ENCODE peak calls at places on chromosomes 7 and 10, in seven cellular contexts. One of them, this sample, is unnamed. For H3K36me3 and H3K4me1, the result is how much of the 10 kb centered on the place peaks cover.

GRCh38 chr10:97849491-97850402 is at the start of gene GOLGA7B:
- DNase-seq in SJSA1: no peak
- DNase-seq in IMR-90: peak
- DNase-seq in stomach: peak
- DNase-seq in uterus: no peak
- DNase-seq in endodermal cell: peak
- DNase-seq in HepG2: peak
- DNase-seq in this sample: no peak

GRCh38 chr7:8296362-8296659 is 34.3 kb upstream of the ICA1 start:
- DNase-seq in endodermal cell: no peak
- DNase-seq in stomach: no peak
- DNase-seq in uterus: no peak
- DNase-seq in IMR-90: no peak
- DNase-seq in SJSA1: no peak
- DNase-seq in HepG2: no peak
- DNase-seq in this sample: no peak

GRCh38 chr10:18793951-18794350 is 134.7 kb downstream of the ARL5B start:
- DNase-seq in IMR-90: peak
- DNase-seq in stomach: no peak
- DNase-seq in HepG2: peak
- DNase-seq in endodermal cell: no peak
- DNase-seq in uterus: no peak
- DNase-seq in SJSA1: no peak
- DNase-seq in this sample: no peak

GRCh38 chr7:137592232-137592896 is 248.8 kb upstream of the PTN start:
- DNase-seq in uterus: peak
- DNase-seq in SJSA1: peak
- DNase-seq in stomach: no peak
- DNase-seq in HepG2: peak
- DNase-seq in endodermal cell: peak
- DNase-seq in IMR-90: peak
- DNase-seq in this sample: peak

GRCh38 chr10:29734980-29735627 is 100.3 kb upstream of the SVIL start:
- DNase-seq in SJSA1: peak
- DNase-seq in stomach: peak
- DNase-seq in uterus: peak
- DNase-seq in HepG2: no peak
- DNase-seq in IMR-90: no peak
- DNase-seq in endodermal cell: peak
- DNase-seq in this sample: peak

GRCh38 chr7:96069361-96069760 is 252.5 kb downstream of the SLC25A13 start:
- DNase-seq in IMR-90: no peak
- DNase-seq in SJSA1: no peak
- DNase-seq in endodermal cell: no peak
- DNase-seq in uterus: no peak
- DNase-seq in HepG2: no peak
- DNase-seq in stomach: no peak
- DNase-seq in this sample: no peak

GRCh38 chr10:25555865-25556264 is 378.2 kb upstream of the MYO3A start:
- DNase-seq in stomach: no peak
- DNase-seq in endodermal cell: no peak
- DNase-seq in uterus: no peak
- DNase-seq in HepG2: no peak
- DNase-seq in IMR-90: no peak
- DNase-seq in SJSA1: no peak
- DNase-seq in this sample: no peak

GRCh38 chr10:70750156-70750703 is 34.9 kb downstream of the TBATA start:
- DNase-seq in uterus: no peak
- DNase-seq in SJSA1: no peak
- DNase-seq in stomach: no peak
- DNase-seq in IMR-90: no peak
- DNase-seq in endodermal cell: no peak
- DNase-seq in HepG2: no peak
- DNase-seq in this sample: no peak

GRCh38 chr10:72425133-72425532 is 70.4 kb upstream of the DNAJB12 start:
- DNase-seq in HepG2: peak
- DNase-seq in SJSA1: no peak
- DNase-seq in endodermal cell: no peak
- DNase-seq in IMR-90: no peak
- DNase-seq in stomach: no peak
- DNase-seq in uterus: no peak
- DNase-seq in this sample: no peak

GRCh38 chr10:11331706-11332105 is 279.7 kb downstream of the USP6NL start:
- DNase-seq in HepG2: no peak
- DNase-seq in stomach: no peak
- DNase-seq in IMR-90: peak
- DNase-seq in SJSA1: no peak
- DNase-seq in endodermal cell: no peak
- DNase-seq in uterus: no peak
- DNase-seq in this sample: no peak

GRCh38 chr7:157856873-157857577 is 520.2 kb downstream of the DNAJB6 start:
- DNase-seq in HepG2: no peak
- DNase-seq in uterus: no peak
- DNase-seq in IMR-90: no peak
- DNase-seq in endodermal cell: no peak
- DNase-seq in SJSA1: no peak
- DNase-seq in stomach: no peak
- DNase-seq in this sample: no peak

GRCh38 chr7:115230882-115231508 is 309.1 kb downstream of the MDFIC start:
- DNase-seq in SJSA1: peak
- DNase-seq in stomach: no peak
- DNase-seq in uterus: no peak
- DNase-seq in HepG2: peak
- DNase-seq in IMR-90: peak
- DNase-seq in endodermal cell: no peak
- DNase-seq in this sample: no peak

GRCh38 chr7:44308741-44309270 is 16.6 kb downstream of the CAMK2B start:
- DNase-seq in uterus: no peak
- DNase-seq in IMR-90: no peak
- DNase-seq in stomach: peak
- DNase-seq in SJSA1: peak
- DNase-seq in endodermal cell: no peak
- DNase-seq in HepG2: no peak
- DNase-seq in this sample: peak

GRCh38 chr7:137421389-137421788 is 77.9 kb upstream of the PTN start:
- DNase-seq in IMR-90: peak
- DNase-seq in stomach: no peak
- DNase-seq in HepG2: no peak
- DNase-seq in SJSA1: no peak
- DNase-seq in uterus: peak
- DNase-seq in endodermal cell: no peak
- DNase-seq in this sample: peak

GRCh38 chr10:71963756-71964668 is at the start of gene CHST3:
- DNase-seq in endodermal cell: peak
- DNase-seq in IMR-90: peak
- DNase-seq in SJSA1: peak
- DNase-seq in stomach: peak
- DNase-seq in uterus: peak
- DNase-seq in HepG2: no peak
- DNase-seq in this sample: peak

GRCh38 chr10:77160679-77161078 is 476.9 kb downstream of the KCNMA1 start:
- DNase-seq in endodermal cell: no peak
- DNase-seq in stomach: no peak
- DNase-seq in HepG2: no peak
- DNase-seq in uterus: no peak
- DNase-seq in SJSA1: no peak
- DNase-seq in IMR-90: peak
- DNase-seq in this sample: no peak

GRCh38 chr7:127680983-127681382 is 29.0 kb downstream of the SND1 start:
- DNase-seq in IMR-90: no peak
- DNase-seq in endodermal cell: no peak
- DNase-seq in SJSA1: no peak
- DNase-seq in HepG2: no peak
- DNase-seq in stomach: no peak
- DNase-seq in uterus: no peak
- DNase-seq in this sample: no peak
- H3K36me3 ChIP-seq in IMR-90: under half
- H3K36me3 ChIP-seq in endodermal cell: half or more
- H3K36me3 ChIP-seq in SJSA1: under half
- H3K36me3 ChIP-seq in HepG2: under half
- H3K36me3 ChIP-seq in stomach: under half
- H3K36me3 ChIP-seq in uterus: under half
- H3K36me3 ChIP-seq in this sample: under half

GRCh38 chr10:33412261-33413092 is 78.0 kb upstream of the NRP1 start:
- DNase-seq in uterus: peak
- DNase-seq in IMR-90: peak
- DNase-seq in SJSA1: no peak
- DNase-seq in HepG2: no peak
- DNase-seq in stomach: no peak
- DNase-seq in endodermal cell: no peak
- DNase-seq in this sample: no peak

GRCh38 chr10:33406596-33406995 is 72.1 kb upstream of the NRP1 start:
- DNase-seq in IMR-90: no peak
- DNase-seq in endodermal cell: no peak
- DNase-seq in HepG2: no peak
- DNase-seq in uterus: no peak
- DNase-seq in SJSA1: no peak
- DNase-seq in stomach: no peak
- DNase-seq in this sample: no peak

GRCh38 chr10:33410860-33411234 is 76.4 kb upstream of the NRP1 start:
- DNase-seq in endodermal cell: no peak
- DNase-seq in uterus: no peak
- DNase-seq in HepG2: no peak
- DNase-seq in stomach: no peak
- DNase-seq in IMR-90: no peak
- DNase-seq in SJSA1: no peak
- DNase-seq in this sample: no peak

GRCh38 chr10:33413093-33413442 is 78.6 kb upstream of the NRP1 start:
- DNase-seq in IMR-90: no peak
- DNase-seq in HepG2: no peak
- DNase-seq in stomach: no peak
- DNase-seq in SJSA1: no peak
- DNase-seq in uterus: no peak
- DNase-seq in endodermal cell: no peak
- DNase-seq in this sample: no peak

GRCh38 chr10:33410096-33410859 is 75.8 kb upstream of the NRP1 start:
- DNase-seq in uterus: no peak
- DNase-seq in stomach: no peak
- DNase-seq in IMR-90: peak
- DNase-seq in endodermal cell: no peak
- DNase-seq in HepG2: no peak
- DNase-seq in SJSA1: no peak
- DNase-seq in this sample: no peak
- H3K4me1 ChIP-seq in uterus: under half
- H3K4me1 ChIP-seq in stomach: under half
- H3K4me1 ChIP-seq in IMR-90: under half
- H3K4me1 ChIP-seq in endodermal cell: under half
- H3K4me1 ChIP-seq in HepG2: under half
- H3K4me1 ChIP-seq in SJSA1: under half
- H3K4me1 ChIP-seq in this sample: under half

GRCh38 chr7:32872421-32872820 is 19.1 kb downstream of the KBTBD2 start:
- DNase-seq in uterus: no peak
- DNase-seq in endodermal cell: no peak
- DNase-seq in SJSA1: no peak
- DNase-seq in HepG2: no peak
- DNase-seq in IMR-90: no peak
- DNase-seq in stomach: no peak
- DNase-seq in this sample: no peak

GRCh38 chr7:32869716-32870115 is 21.8 kb downstream of the KBTBD2 start:
- DNase-seq in HepG2: no peak
- DNase-seq in endodermal cell: no peak
- DNase-seq in stomach: no peak
- DNase-seq in SJSA1: no peak
- DNase-seq in IMR-90: peak
- DNase-seq in uterus: no peak
- DNase-seq in this sample: no peak

GRCh38 chr7:32868116-32868515 is 23.4 kb downstream of the KBTBD2 start:
- DNase-seq in SJSA1: no peak
- DNase-seq in endodermal cell: no peak
- DNase-seq in HepG2: no peak
- DNase-seq in IMR-90: no peak
- DNase-seq in stomach: peak
- DNase-seq in uterus: no peak
- DNase-seq in this sample: no peak

GRCh38 chr7:32871624-32872371 is 19.8 kb downstream of the KBTBD2 start:
- DNase-seq in uterus: no peak
- DNase-seq in endodermal cell: no peak
- DNase-seq in IMR-90: no peak
- DNase-seq in HepG2: no peak
- DNase-seq in stomach: no peak
- DNase-seq in SJSA1: no peak
- DNase-seq in this sample: no peak

DNA sequence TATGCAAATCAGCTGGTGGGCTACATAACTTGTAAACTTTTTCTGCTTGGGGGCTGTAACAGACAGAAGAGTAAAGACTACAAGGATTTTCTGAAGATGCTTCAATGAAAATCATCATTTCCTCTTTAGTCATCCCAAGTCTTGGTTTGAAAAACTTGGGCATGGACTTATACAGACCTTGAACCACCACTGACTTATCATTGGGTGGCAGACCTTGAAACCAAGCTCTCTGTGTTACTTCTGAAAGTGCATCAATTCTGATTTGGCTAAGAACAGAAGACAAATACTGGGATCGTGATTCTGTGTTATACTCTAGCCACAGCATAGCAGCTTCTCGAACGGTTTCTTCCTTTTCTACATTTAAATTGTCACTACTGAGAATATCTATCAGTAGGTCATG is 21.3 kb downstream of the KBTBD2 start:
- DNase-seq in SJSA1: no peak
- DNase-seq in endodermal cell: no peak
- DNase-seq in HepG2: no peak
- DNase-seq in stomach: no peak
- DNase-seq in uterus: no peak
- DNase-seq in IMR-90: no peak
- DNase-seq in this sample: no peak
- H3K36me3 ChIP-seq in SJSA1: half or more
- H3K36me3 ChIP-seq in endodermal cell: half or more
- H3K36me3 ChIP-seq in HepG2: under half
- H3K36me3 ChIP-seq in stomach: half or more
- H3K36me3 ChIP-seq in uterus: under half
- H3K36me3 ChIP-seq in IMR-90: under half
- H3K36me3 ChIP-seq in this sample: under half

GRCh38 chr7:92422926-92423325 is 24.4 kb upstream of the GATAD1 start:
- DNase-seq in HepG2: no peak
- DNase-seq in IMR-90: no peak
- DNase-seq in endodermal cell: no peak
- DNase-seq in stomach: no peak
- DNase-seq in uterus: no peak
- DNase-seq in SJSA1: no peak
- DNase-seq in this sample: no peak

GRCh38 chr7:92427193-92427592 is 20.1 kb upstream of the GATAD1 start:
- DNase-seq in HepG2: no peak
- DNase-seq in IMR-90: no peak
- DNase-seq in endodermal cell: no peak
- DNase-seq in SJSA1: no peak
- DNase-seq in uterus: no peak
- DNase-seq in stomach: no peak
- DNase-seq in this sample: no peak

GRCh38 chr7:92421676-92422435 is 25.4 kb upstream of the GATAD1 start:
- DNase-seq in stomach: no peak
- DNase-seq in SJSA1: no peak
- DNase-seq in endodermal cell: no peak
- DNase-seq in IMR-90: peak
- DNase-seq in uterus: no peak
- DNase-seq in HepG2: no peak
- DNase-seq in this sample: no peak

GRCh38 chr7:92425311-92425947 is 21.9 kb upstream of the GATAD1 start:
- DNase-seq in HepG2: no peak
- DNase-seq in stomach: no peak
- DNase-seq in endodermal cell: peak
- DNase-seq in uterus: no peak
- DNase-seq in SJSA1: no peak
- DNase-seq in IMR-90: no peak
- DNase-seq in this sample: no peak

GRCh38 chr7:92423646-92424045 is 23.6 kb upstream of the GATAD1 start:
- DNase-seq in SJSA1: no peak
- DNase-seq in IMR-90: no peak
- DNase-seq in stomach: no peak
- DNase-seq in HepG2: no peak
- DNase-seq in endodermal cell: no peak
- DNase-seq in uterus: no peak
- DNase-seq in this sample: no peak
- H3K4me1 ChIP-seq in SJSA1: under half
- H3K4me1 ChIP-seq in IMR-90: under half
- H3K4me1 ChIP-seq in stomach: under half
- H3K4me1 ChIP-seq in HepG2: under half
- H3K4me1 ChIP-seq in endodermal cell: under half
- H3K4me1 ChIP-seq in uterus: under half
- H3K4me1 ChIP-seq in this sample: under half

This sample was measured in sigmoid colon.